ENCODE peak calls at places on chromosomes 4 and X, in seven cellular contexts. E, Q, W, R, M, K and Z are unnamed samples. For H3K4me1, the result is how much of the 10 kb centered on the place peaks cover.

GRCh38 chr4:25552580-25553271 is 102.9 kb upstream of the SLC34A2 start:
- DNase-seq in E (no peak), Q (peak), W (no peak), R (peak), M (peak), K (no peak), Z (no peak)

GRCh38 chr4:147689062-147689461 is 5.1 kb upstream of the PRMT9 start:
- DNase-seq in E (no peak), Q (no peak), W (no peak), R (no peak), M (no peak), K (no peak), Z (no peak)

GRCh38 chr4:74042681-74043080 is 4.2 kb upstream of the CXCL3 start:
- DNase-seq in E (no peak), Q (peak), W (no peak), R (no peak), M (peak), K (no peak), Z (no peak)

GRCh38 chr4:83771113-83771705 is 235.3 kb downstream of the GPAT3 start:
- DNase-seq in E (peak), Q (peak), W (no peak), R (no peak), M (peak), K (no peak), Z (no peak)

GRCh38 chrX:69127466-69127865 is 37.8 kb downstream of the PJA1 start:
- DNase-seq in E (no peak), Q (no peak), W (no peak), R (no peak), M (no peak), K (no peak), Z (no peak)

GRCh38 chr4:55545681-55546632 is 752 bp downstream of the CLOCK start:
- DNase-seq in E (no peak), Q (peak), W (peak), R (peak), M (peak), K (peak), Z (peak)

GRCh38 chrX:11188664-11189063 is 77.5 kb downstream of the HCCS start:
- DNase-seq in E (no peak), Q (no peak), W (no peak), R (no peak), M (no peak), K (no peak), Z (no peak)

GRCh38 chr4:141702472-141703182 is 66.2 kb downstream of the IL15 start:
- DNase-seq in E (no peak), Q (no peak), W (no peak), R (no peak), M (no peak), K (no peak), Z (no peak)

GRCh38 chr4:163161536-163162205 is 5.0 kb downstream of the NAF1 start:
- DNase-seq in E (no peak), Q (no peak), W (no peak), R (no peak), M (no peak), K (no peak), Z (no peak)

DNA sequence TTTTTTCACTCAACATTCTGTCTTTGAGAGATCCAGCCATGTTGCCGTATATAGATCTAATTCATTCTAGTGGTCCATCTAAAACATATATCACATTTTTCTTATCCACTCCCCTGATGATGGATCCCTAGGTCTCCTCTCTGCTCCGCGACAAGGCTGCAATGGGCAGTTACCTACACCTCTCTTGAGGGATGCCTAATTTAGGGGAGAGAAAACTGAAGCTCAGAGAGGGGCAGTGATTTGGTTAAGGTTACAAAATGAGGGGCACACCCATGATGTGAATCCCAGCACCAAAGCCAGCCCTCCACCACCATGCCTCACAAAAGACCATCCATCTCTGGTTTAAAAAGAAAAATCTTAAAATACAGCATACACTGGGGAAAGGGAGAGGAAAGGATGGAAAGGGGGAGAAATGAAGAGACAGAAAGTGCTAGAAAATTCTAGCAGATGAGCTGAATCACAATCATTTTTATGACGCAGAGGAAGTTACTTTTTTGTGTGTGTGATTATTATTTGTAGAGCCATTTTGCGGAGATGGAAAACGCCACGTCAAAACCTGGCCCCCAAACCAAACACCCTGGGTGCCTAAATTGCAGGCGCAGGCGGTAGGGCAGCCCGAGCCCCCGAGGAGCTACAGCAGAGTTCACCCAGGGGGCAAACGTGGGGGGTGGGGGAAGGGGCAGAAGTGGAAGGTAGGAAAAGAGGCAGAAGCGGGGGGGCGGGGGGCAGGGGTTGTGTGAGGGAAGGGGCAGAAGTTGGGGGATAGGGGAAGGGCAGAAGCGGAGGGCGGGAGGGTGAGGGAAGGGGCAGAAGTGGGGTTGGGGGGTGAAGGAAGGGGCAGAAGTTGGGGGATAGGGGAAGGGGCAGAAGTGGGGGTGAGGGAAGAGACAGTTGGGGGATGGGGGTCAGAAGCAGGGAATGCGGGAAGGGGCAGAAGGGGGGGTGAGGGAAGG is 1.3 kb upstream of the TSPYL2 start:
- DNase-seq in E (no peak), Q (no peak), W (no peak), R (no peak), M (no peak), K (no peak), Z (no peak)
- H3K4me3 ChIP-seq in E (no peak), Q (peak), W (no peak), R (no peak), M (no peak), K (peak), Z (no peak)

GRCh38 chrX:24151513-24151912 is 2.0 kb downstream of the ZFX start:
- DNase-seq in E (no peak), Q (no peak), W (no peak), R (no peak), M (no peak), K (no peak), Z (no peak)
- H3K27ac ChIP-seq in E (no peak), Q (peak), W (no peak), R (peak), M (peak), K (peak), Z (peak)

DNA sequence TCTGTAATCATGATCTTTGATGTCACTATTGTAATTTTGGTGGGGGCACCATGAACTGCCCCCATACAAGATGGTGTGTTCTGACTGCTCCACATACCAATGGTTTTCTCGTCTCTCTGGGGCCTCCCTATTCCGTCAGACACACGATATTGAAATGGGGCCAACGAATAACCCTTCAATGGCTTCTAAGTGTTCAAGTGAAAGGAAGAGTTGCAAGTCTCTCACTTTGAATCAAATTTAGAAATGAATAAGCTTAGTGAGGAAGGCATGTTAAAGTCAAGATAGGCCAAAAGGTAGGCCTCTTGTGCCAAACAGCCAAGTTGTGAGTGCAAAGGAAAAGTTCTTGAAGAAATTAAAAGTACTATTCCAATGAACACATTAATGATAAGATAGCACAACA is 205.4 kb downstream of the SPRY1 start:
- DNase-seq in E (no peak), Q (no peak), W (no peak), R (no peak), M (no peak), K (no peak), Z (no peak)
- H3K4me1 ChIP-seq in E (under half), Q (under half), W (under half), R (under half), M (under half), K (under half), Z (under half)

GRCh38 chr4:125323547-125324100 is 8.9 kb downstream of the FAT4 start:
- DNase-seq in E (no peak), Q (no peak), W (no peak), R (no peak), M (peak), K (no peak), Z (no peak)
- H3K4me3 ChIP-seq in E (no peak), Q (no peak), W (no peak), R (peak), M (no peak), K (no peak), Z (no peak)

GRCh38 chr4:48565362-48566083 is 75.5 kb downstream of the ZAR1 start:
- DNase-seq in E (no peak), Q (no peak), W (no peak), R (no peak), M (no peak), K (no peak), Z (no peak)

GRCh38 chr4:48571471-48571870 is 81.4 kb downstream of the ZAR1 start:
- DNase-seq in E (no peak), Q (no peak), W (no peak), R (no peak), M (no peak), K (no peak), Z (no peak)

GRCh38 chr4:48575964-48576363 is 85.9 kb downstream of the ZAR1 start:
- DNase-seq in E (no peak), Q (no peak), W (no peak), R (no peak), M (no peak), K (no peak), Z (no peak)

GRCh38 chr4:48570646-48571220 is 80.7 kb downstream of the ZAR1 start:
- DNase-seq in E (no peak), Q (no peak), W (no peak), R (no peak), M (no peak), K (no peak), Z (no peak)
- H3K27ac ChIP-seq in E (no peak), Q (no peak), W (no peak), R (no peak), M (no peak), K (no peak), Z (no peak)

DNA sequence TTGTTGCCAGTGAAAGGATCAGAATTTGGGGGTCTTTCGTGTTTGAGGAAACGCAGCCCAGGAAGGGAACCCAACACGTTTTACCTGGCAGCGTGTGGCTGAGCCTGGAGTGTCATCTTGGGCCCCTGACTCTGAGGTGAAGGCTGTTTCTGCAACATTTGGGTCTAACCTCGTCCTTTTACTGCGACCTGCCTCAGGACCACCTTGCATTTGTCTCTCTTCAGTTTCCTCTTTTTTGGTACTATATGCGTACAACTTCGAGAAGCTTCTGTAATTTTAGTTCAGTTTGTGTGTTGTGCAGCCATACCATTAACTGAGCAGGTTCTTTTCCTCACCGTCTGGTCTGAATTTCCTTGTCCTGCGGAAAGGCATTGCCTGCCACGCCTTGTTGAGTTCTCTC is 61.5 kb downstream of the TMEM131L start:
- DNase-seq in E (no peak), Q (no peak), W (no peak), R (no peak), M (no peak), K (no peak), Z (no peak)
- H3K4me1 ChIP-seq in E (under half), Q (under half), W (half or more), R (under half), M (half or more), K (under half), Z (under half)

DNA sequence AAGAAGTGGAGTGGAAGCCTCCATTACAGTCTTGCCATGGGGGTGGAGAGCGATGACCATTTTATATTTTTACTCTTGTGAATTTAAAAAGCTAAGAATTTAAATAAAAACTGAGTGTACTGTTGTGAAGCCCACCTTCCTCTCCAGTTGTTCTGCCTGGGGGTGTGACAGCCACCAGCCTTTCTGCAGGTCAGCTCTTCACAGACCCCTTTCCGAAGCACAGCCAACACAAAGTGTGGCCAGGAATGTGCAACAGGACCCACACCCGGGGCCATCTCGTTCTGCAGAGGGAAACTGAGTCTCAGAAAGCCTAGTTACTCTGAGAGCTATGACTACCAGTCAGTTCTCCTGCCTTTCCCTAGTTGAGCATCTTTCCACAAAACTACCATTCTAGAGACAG is 1.4 kb downstream of the GRPEL1 start:
- DNase-seq in E (no peak), Q (no peak), W (no peak), R (peak), M (no peak), K (no peak), Z (no peak)
- H3K4me3 ChIP-seq in E (no peak), Q (peak), W (peak), R (peak), M (no peak), K (no peak), Z (peak)

GRCh38 chr4:150782921-150783320 is 201.0 kb downstream of the MAB21L2 start:
- DNase-seq in E (no peak), Q (no peak), W (no peak), R (no peak), M (no peak), K (no peak), Z (no peak)
- H3K27ac ChIP-seq in E (no peak), Q (no peak), W (no peak), R (no peak), M (no peak), K (no peak), Z (no peak)

GRCh38 chrX:39725928-39726619 is 371.7 kb downstream of the BCOR start:
- DNase-seq in E (no peak), Q (no peak), W (no peak), R (no peak), M (no peak), K (peak), Z (no peak)
- H3K4me1 ChIP-seq in E (under half), Q (under half), W (under half), R (under half), M (under half), K (under half), Z (under half)

GRCh38 chrX:47581731-47582647 is at the start of gene TIMP1:
- DNase-seq in E (no peak), Q (peak), W (peak), R (peak), M (peak), K (peak), Z (peak)
- H3K4me3 ChIP-seq in E (peak), Q (peak), W (peak), R (peak), M (no peak), K (peak), Z (peak)